ENCODE peak calls at places on chromosomes 2 and 18, in nine cellular contexts. O is RWPE1; M is cardiac muscle cell; D is heart left ventricle; I is AG04450; H is fibroblast of lung; Y is tibial nerve; C is CD8-positive, alpha-beta T cell; L is PC-3. K is an unnamed sample.

GRCh38 chr2:224395646-224396390 is 6.1 kb downstream of the FAM124B start:
- DNase-seq in L (peak; percentile 6), M (no peak), I (no peak), C (no peak), D (no peak), H (no peak), Y (no peak), O (no peak), K (no peak)

GRCh38 chr18:8882632-8883408 is 177.5 kb downstream of the MTCL1 start:
- DNase-seq in D (no peak), Y (no peak), M (no peak), L (peak; percentile 93), H (no peak), C (no peak), I (no peak), O (no peak), K (no peak)

GRCh38 chr2:156088598-156088997 is 243.9 kb downstream of the NR4A2 start:
- DNase-seq in D (no peak), L (peak; percentile 78), O (no peak), M (peak; percentile 42), Y (no peak), C (no peak), H (peak; percentile 14), I (no peak), K (no peak)

GRCh38 chr2:215982465-215982875 is 30.9 kb downstream of the MREG start:
- DNase-seq in I (peak; percentile 11), Y (no peak), L (peak; percentile 100), H (peak; percentile 91), O (peak; percentile 93), C (no peak), D (no peak), M (no peak), K (no peak)

GRCh38 chr2:42854207-42854818 is 61.9 kb upstream of the HAAO start:
- DNase-seq in Y (peak; percentile 60), L (no peak), O (peak; percentile 53), C (no peak), D (peak; percentile 83), H (peak; percentile 31), I (no peak), M (no peak), K (peak; percentile 69)

GRCh38 chr2:16138811-16139662 is 198.7 kb downstream of the MYCN start:
- DNase-seq in C (no peak), H (no peak), I (no peak), O (no peak), L (no peak), D (no peak), M (no peak), Y (no peak), K (no peak)

GRCh38 chr2:30708491-30709290 is 98.6 kb downstream of the CAPN13 start:
- DNase-seq in H (peak; percentile 39), C (peak; percentile 37), D (no peak), O (no peak), M (no peak), L (peak; percentile 11), I (no peak), Y (no peak), K (no peak)

GRCh38 chr18:8661754-8662573 is 43.4 kb upstream of the MTCL1 start:
- DNase-seq in I (no peak), M (peak; percentile 28), C (no peak), Y (no peak), L (peak; percentile 53), O (peak; percentile 36), H (peak; percentile 73), D (no peak), K (no peak)

GRCh38 chr2:113370478-113371091 is 66.9 kb upstream of the ZNG1B start:
- DNase-seq in Y (peak; percentile 35), L (peak; percentile 92), I (peak; percentile 43), D (peak; percentile 57), H (peak; percentile 58), O (peak; percentile 76), M (peak; percentile 77), C (peak; percentile 78), K (peak; percentile 70)

GRCh38 chr2:102755284-102755683 is 6.5 kb upstream of the TMEM182 start:
- DNase-seq in H (no peak), O (no peak), I (no peak), C (no peak), M (no peak), Y (no peak), D (no peak), L (no peak), K (no peak)

GRCh38 chr2:67255933-67256615 is 141.1 kb upstream of the ETAA1 start:
- DNase-seq in Y (no peak), I (peak; percentile 93), H (peak; percentile 80), O (peak; percentile 48), C (no peak), M (no peak), D (no peak), L (peak; percentile 45), K (no peak)

GRCh38 chr2:344811-345210 is 56.9 kb upstream of the ALKAL2 start:
- DNase-seq in L (no peak), H (no peak), I (no peak), O (no peak), C (no peak), Y (no peak), D (no peak), M (no peak), K (no peak)

GRCh38 chr2:199850250-199850717 is 708 bp downstream of the FTCDNL1 start:
- DNase-seq in I (no peak), O (no peak), L (no peak), D (no peak), M (no peak), Y (no peak), H (no peak), C (no peak), K (no peak)

GRCh38 chr2:49516427-49516826 is 362.1 kb upstream of the FSHR start:
- DNase-seq in D (no peak), O (no peak), L (no peak), I (no peak), M (no peak), H (no peak), C (no peak), Y (no peak), K (no peak)

GRCh38 chr2:217632036-217632435 is 370.8 kb downstream of the TNS1 start:
- DNase-seq in H (no peak), Y (no peak), D (peak; percentile 49), M (no peak), L (no peak), C (no peak), I (no peak), O (no peak), K (peak; percentile 77)

GRCh38 chr2:37570773-37571570 is 100.5 kb downstream of the CDC42EP3 start:
- DNase-seq in H (peak; percentile 95), Y (no peak), D (no peak), C (no peak), M (no peak), I (no peak), L (peak; percentile 91), O (no peak), K (peak; percentile 28)

GRCh38 chr2:126662623-126663022 is 6.7 kb downstream of the GYPC start:
- DNase-seq in Y (no peak), I (no peak), M (no peak), L (no peak), H (no peak), D (no peak), C (no peak), O (no peak), K (no peak)
- H3K27ac ChIP-seq in Y (no peak overlapping the region), I (no peak overlapping the region), M (no peak overlapping the region), L (no peak overlapping the region), H (no peak overlapping the region), D (no peak overlapping the region), C (peak overlapping the region; percentile 56), O (no peak overlapping the region), K (no peak overlapping the region)

GRCh38 chr2:127531133-127531709 is 4.3 kb upstream of the MYO7B start:
- DNase-seq in H (peak; percentile 3), I (no peak), L (peak; percentile 31), C (no peak), M (no peak), O (peak; percentile 26), D (no peak), Y (no peak), K (no peak)
- TF ChIP-seq CTCF in H (no peak), I (no peak), L (no peak), C (no peak), M (no peak), O (no peak), D (no peak), Y (no peak), K (no peak)

GRCh38 chr2:174570325-174570958 is 27.2 kb downstream of the WIPF1 start:
- DNase-seq in I (no peak), Y (no peak), L (peak; percentile 13), D (no peak), H (no peak), M (no peak), C (no peak), O (peak; percentile 36), K (no peak)
- H3K27ac ChIP-seq in I (no peak overlapping the region), Y (no peak overlapping the region), L (no peak overlapping the region), D (no peak overlapping the region), H (no peak overlapping the region), M (no peak overlapping the region), C (peak overlapping the region; percentile 4), O (no peak overlapping the region), K (no peak overlapping the region)

DNA sequence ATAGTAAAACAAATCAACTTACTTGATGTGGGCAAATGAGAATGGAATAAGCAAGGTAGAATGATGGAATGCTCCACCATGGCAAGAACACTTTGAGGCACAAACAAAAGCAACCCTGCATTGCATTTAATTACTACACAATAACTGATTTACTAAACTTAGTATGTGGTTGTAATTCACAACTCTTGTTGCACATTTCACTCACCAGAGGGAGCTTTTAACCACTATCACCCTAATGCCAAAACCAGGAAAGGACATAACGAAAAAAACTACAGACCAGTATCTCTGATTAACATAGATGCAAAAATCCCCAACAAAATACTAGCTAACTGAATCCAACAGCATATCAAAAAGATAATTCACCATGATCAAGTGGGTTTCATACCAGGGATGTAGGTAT is 659.8 kb downstream of the CPS1 start:
- DNase-seq in I (no peak), D (no peak), Y (no peak), H (no peak), O (peak; percentile 1), L (peak; percentile 54), M (peak; percentile 6), C (no peak), K (no peak)
- TF ChIP-seq CTCF in I (no peak), D (no peak), Y (no peak), H (no peak), O (no peak), L (peak; percentile 68), M (no peak), C (no peak), K (no peak)

GRCh38 chr2:232588680-232589585 is 38.4 kb downstream of the EIF4E2 start:
- DNase-seq in D (peak; percentile 49), I (peak; percentile 60), M (no peak), L (peak; percentile 94), O (peak; percentile 82), Y (no peak), H (peak; percentile 88), C (no peak), K (peak; percentile 66)
- H3K27ac ChIP-seq in D (no peak overlapping the region), I (peak overlapping the region; percentile 80), M (no peak overlapping the region), L (peak overlapping the region; percentile 85), O (peak overlapping the region; percentile 99), Y (no peak overlapping the region), H (no peak overlapping the region), C (no peak overlapping the region), K (peak overlapping the region; percentile 54)

DNA sequence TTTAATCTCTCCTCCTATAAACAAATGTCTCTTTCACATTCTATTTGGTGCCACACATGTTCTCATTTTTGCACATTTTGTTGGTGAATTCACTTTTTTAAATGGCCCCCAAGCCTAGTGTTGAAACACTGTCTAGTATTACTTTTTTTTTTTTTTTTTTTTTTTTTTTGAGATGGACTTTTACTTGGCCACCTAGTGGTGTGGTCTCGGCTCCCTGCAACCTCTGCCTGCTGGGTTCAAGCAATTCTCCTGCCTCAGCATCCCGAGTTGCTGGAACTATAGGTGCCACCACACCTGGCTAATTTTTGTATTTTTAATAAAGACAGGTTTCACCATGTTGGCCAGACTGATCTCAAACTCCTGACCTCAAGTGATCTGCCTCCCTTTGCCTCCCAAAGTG is 273.8 kb upstream of the SLC14A2 start:
- DNase-seq in M (no peak), Y (no peak), I (no peak), D (no peak), L (no peak), O (no peak), H (no peak), C (no peak), K (no peak)
- TF ChIP-seq CTCF in M (no peak), Y (no peak), I (no peak), D (no peak), L (no peak), O (no peak), H (no peak), C (no peak), K (no peak)